ENCODE peak calls at places on chromosomes 3 and 15, in six cellular contexts. One of them, this sample, is unnamed.

GRCh38 chr3:12768579-12769527 is 9.8 kb upstream of the TMEM40 start:
- DNase-seq in K562: peak; percentile 28
- DNase-seq in HepG2: no peak
- DNase-seq in A549: no peak
- DNase-seq in endothelial cell of umbilical vein: no peak
- DNase-seq in GM12878: no peak
- DNase-seq in this sample: no peak

GRCh38 chr3:135621184-135621931 is 344.2 kb upstream of the PPP2R3A start:
- DNase-seq in K562: no peak
- DNase-seq in HepG2: no peak
- DNase-seq in endothelial cell of umbilical vein: no peak
- DNase-seq in A549: no peak
- DNase-seq in GM12878: no peak
- DNase-seq in this sample: no peak

GRCh38 chr15:78604420-78604819 is 16.4 kb downstream of the CHRNA3 start:
- DNase-seq in K562: no peak
- DNase-seq in endothelial cell of umbilical vein: no peak
- DNase-seq in GM12878: no peak
- DNase-seq in HepG2: no peak
- DNase-seq in A549: no peak
- DNase-seq in this sample: no peak

GRCh38 chr3:127535901-127536817 is 54.4 kb downstream of the TPRA1 start:
- DNase-seq in GM12878: no peak
- DNase-seq in endothelial cell of umbilical vein: no peak
- DNase-seq in HepG2: no peak
- DNase-seq in K562: no peak
- DNase-seq in A549: no peak
- DNase-seq in this sample: no peak

GRCh38 chr3:26590919-26591318 is 31.7 kb upstream of the LRRC3B start:
- DNase-seq in GM12878: no peak
- DNase-seq in endothelial cell of umbilical vein: no peak
- DNase-seq in A549: no peak
- DNase-seq in K562: no peak
- DNase-seq in HepG2: no peak
- DNase-seq in this sample: no peak

GRCh38 chr15:98124576-98124975 is 164.1 kb downstream of the ARRDC4 start:
- DNase-seq in K562: no peak
- DNase-seq in GM12878: no peak
- DNase-seq in HepG2: no peak
- DNase-seq in A549: no peak
- DNase-seq in endothelial cell of umbilical vein: no peak
- DNase-seq in this sample: no peak

GRCh38 chr3:188554404-188554803 is 400.4 kb downstream of the LPP start:
- DNase-seq in K562: no peak
- DNase-seq in GM12878: no peak
- DNase-seq in HepG2: no peak
- DNase-seq in A549: no peak
- DNase-seq in endothelial cell of umbilical vein: no peak
- DNase-seq in this sample: no peak

GRCh38 chr15:74396445-74397238 is 29.2 kb upstream of the CYP11A1 start:
- DNase-seq in A549: peak; percentile 61
- DNase-seq in endothelial cell of umbilical vein: no peak
- DNase-seq in HepG2: peak; percentile 84
- DNase-seq in K562: no peak
- DNase-seq in GM12878: peak; percentile 93
- DNase-seq in this sample: peak; percentile 86

GRCh38 chr3:187186801-187187421 is 10.4 kb upstream of the RTP1 start:
- DNase-seq in K562: peak; percentile 73
- DNase-seq in HepG2: peak; percentile 12
- DNase-seq in A549: no peak
- DNase-seq in endothelial cell of umbilical vein: no peak
- DNase-seq in GM12878: no peak
- DNase-seq in this sample: no peak

GRCh38 chr15:63338170-63338569 is 43.5 kb downstream of the CA12 start:
- DNase-seq in HepG2: no peak
- DNase-seq in endothelial cell of umbilical vein: no peak
- DNase-seq in A549: no peak
- DNase-seq in GM12878: no peak
- DNase-seq in K562: no peak
- DNase-seq in this sample: no peak

GRCh38 chr3:159486580-159486979 is 502.1 kb upstream of the IL12A start:
- DNase-seq in HepG2: peak; percentile 2
- DNase-seq in A549: peak; percentile 2
- DNase-seq in GM12878: no peak
- DNase-seq in endothelial cell of umbilical vein: peak; percentile 9
- DNase-seq in K562: no peak
- DNase-seq in this sample: peak; percentile 3

GRCh38 chr3:112120485-112120836 is 12.6 kb downstream of the GCSAM start:
- DNase-seq in A549: no peak
- DNase-seq in endothelial cell of umbilical vein: no peak
- DNase-seq in K562: no peak
- DNase-seq in HepG2: no peak
- DNase-seq in GM12878: no peak
- DNase-seq in this sample: no peak

GRCh38 chr3:101574388-101575156 is 592 bp downstream of the PCNP start:
- DNase-seq in GM12878: peak; percentile 2
- DNase-seq in endothelial cell of umbilical vein: peak; percentile 66
- DNase-seq in K562: peak; percentile 57
- DNase-seq in A549: peak; percentile 28
- DNase-seq in HepG2: peak; percentile 35
- DNase-seq in this sample: peak; percentile 66

GRCh38 chr3:150083653-150084037 is 113.0 kb upstream of the PFN2 start:
- DNase-seq in endothelial cell of umbilical vein: no peak
- DNase-seq in HepG2: no peak
- DNase-seq in GM12878: no peak
- DNase-seq in K562: no peak
- DNase-seq in A549: no peak
- DNase-seq in this sample: no peak

GRCh38 chr15:59595434-59595915 is 16.1 kb upstream of the GCNT3 start:
- DNase-seq in HepG2: peak; percentile 84
- DNase-seq in GM12878: no peak
- DNase-seq in K562: no peak
- DNase-seq in A549: peak; percentile 36
- DNase-seq in endothelial cell of umbilical vein: no peak
- DNase-seq in this sample: no peak

DNA sequence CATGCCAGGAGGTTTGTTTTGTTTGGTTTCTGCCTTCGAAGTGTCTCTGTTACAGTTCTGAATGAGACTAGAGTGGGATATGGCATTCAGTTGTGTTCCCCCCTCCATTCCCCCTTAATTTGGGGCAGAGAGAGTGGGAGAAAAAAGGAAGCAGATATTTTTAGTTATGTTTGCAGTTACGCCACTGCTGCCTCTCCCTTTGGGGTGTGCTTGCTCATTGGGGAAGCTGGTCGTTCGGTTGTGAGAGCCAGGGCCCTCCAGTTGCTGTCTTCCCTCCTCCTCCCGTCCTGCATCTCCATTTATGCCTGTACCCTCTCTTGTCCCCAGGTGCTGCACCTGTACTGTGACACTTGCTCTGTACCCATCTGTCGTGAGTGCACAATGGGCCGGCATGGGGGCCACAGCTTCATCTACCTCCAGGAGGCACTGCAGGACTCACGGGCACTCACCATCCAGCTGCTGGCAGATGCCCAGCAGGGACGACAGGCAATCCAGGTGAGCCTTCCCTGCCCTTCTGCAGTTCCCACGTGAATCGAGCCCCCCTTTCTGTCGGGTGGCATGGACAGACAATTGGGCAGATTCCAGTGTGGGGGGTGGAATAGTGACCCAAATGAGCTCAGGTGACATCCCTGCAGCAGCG is 55.8 kb downstream of the TRIM71 start:
- DNase-seq in K562: no peak
- DNase-seq in endothelial cell of umbilical vein: no peak
- DNase-seq in HepG2: no peak
- DNase-seq in A549: no peak
- DNase-seq in GM12878: no peak
- DNase-seq in this sample: peak; percentile 75
- TF ChIP-seq CTCF in K562: peak; percentile 21
- TF ChIP-seq CTCF in endothelial cell of umbilical vein: no peak
- TF ChIP-seq CTCF in HepG2: peak; percentile 34
- TF ChIP-seq CTCF in A549: no peak
- TF ChIP-seq CTCF in GM12878: peak; percentile 24
- TF ChIP-seq CTCF in this sample: peak; percentile 7

GRCh38 chr3:36877930-36878685 is 66.7 kb downstream of the TRANK1 start:
- DNase-seq in A549: no peak
- DNase-seq in GM12878: no peak
- DNase-seq in HepG2: no peak
- DNase-seq in endothelial cell of umbilical vein: no peak
- DNase-seq in K562: no peak
- DNase-seq in this sample: no peak

GRCh38 chr3:36871379-36872126 is 73.3 kb downstream of the TRANK1 start:
- DNase-seq in HepG2: no peak
- DNase-seq in endothelial cell of umbilical vein: no peak
- DNase-seq in A549: no peak
- DNase-seq in K562: no peak
- DNase-seq in GM12878: no peak
- DNase-seq in this sample: no peak

GRCh38 chr3:36874351-36874874 is 70.4 kb downstream of the TRANK1 start:
- DNase-seq in A549: no peak
- DNase-seq in HepG2: no peak
- DNase-seq in endothelial cell of umbilical vein: no peak
- DNase-seq in GM12878: no peak
- DNase-seq in K562: no peak
- DNase-seq in this sample: no peak

GRCh38 chr3:36875397-36875796 is 69.5 kb downstream of the TRANK1 start:
- DNase-seq in K562: no peak
- DNase-seq in A549: no peak
- DNase-seq in GM12878: no peak
- DNase-seq in endothelial cell of umbilical vein: no peak
- DNase-seq in HepG2: no peak
- DNase-seq in this sample: no peak

GRCh38 chr3:36876181-36876936 is 68.5 kb downstream of the TRANK1 start:
- DNase-seq in A549: no peak
- DNase-seq in K562: peak; percentile 14
- DNase-seq in endothelial cell of umbilical vein: no peak
- DNase-seq in HepG2: no peak
- DNase-seq in GM12878: peak; percentile 89
- DNase-seq in this sample: no peak
- TF ChIP-seq MYC in A549: no peak
- TF ChIP-seq MYC in K562: no peak
- TF ChIP-seq MYC in endothelial cell of umbilical vein: no peak
- TF ChIP-seq MYC in HepG2: no peak
- TF ChIP-seq MYC in GM12878: no peak
- TF ChIP-seq MYC in this sample: no peak

GRCh38 chr3:32154180-32154579 is 47.8 kb downstream of the GPD1L start:
- DNase-seq in endothelial cell of umbilical vein: no peak
- DNase-seq in HepG2: peak; percentile 18
- DNase-seq in GM12878: no peak
- DNase-seq in A549: no peak
- DNase-seq in K562: peak; percentile 18
- DNase-seq in this sample: no peak
- TF ChIP-seq CTCF in endothelial cell of umbilical vein: peak; percentile 27
- TF ChIP-seq CTCF in HepG2: peak; percentile 59
- TF ChIP-seq CTCF in GM12878: no peak
- TF ChIP-seq CTCF in A549: peak; percentile 32
- TF ChIP-seq CTCF in K562: peak; percentile 28
- TF ChIP-seq CTCF in this sample: no peak

GRCh38 chr3:53346514-53346913 is 829 bp downstream of the DCP1A start:
- DNase-seq in A549: no peak
- DNase-seq in GM12878: no peak
- DNase-seq in HepG2: peak; percentile 32
- DNase-seq in endothelial cell of umbilical vein: peak; percentile 75
- DNase-seq in K562: peak; percentile 24
- DNase-seq in this sample: peak; percentile 26

GRCh38 chr3:53354945-53355498 is 7.7 kb upstream of the DCP1A start:
- DNase-seq in GM12878: no peak
- DNase-seq in K562: peak; percentile 31
- DNase-seq in A549: no peak
- DNase-seq in endothelial cell of umbilical vein: peak; percentile 85
- DNase-seq in HepG2: no peak
- DNase-seq in this sample: peak; percentile 53

GRCh38 chr3:53346922-53347260 is 452 bp downstream of the DCP1A start:
- DNase-seq in endothelial cell of umbilical vein: no peak
- DNase-seq in A549: no peak
- DNase-seq in GM12878: no peak
- DNase-seq in HepG2: no peak
- DNase-seq in K562: no peak
- DNase-seq in this sample: no peak

GRCh38 chr3:53347261-53348064 is at the start of gene DCP1A:
- DNase-seq in A549: peak; percentile 90
- DNase-seq in endothelial cell of umbilical vein: peak; percentile 99
- DNase-seq in K562: peak; percentile 94
- DNase-seq in HepG2: peak; percentile 93
- DNase-seq in GM12878: peak; percentile 89
- DNase-seq in this sample: peak; percentile 97

GRCh38 chr3:53350652-53351051 is 3.3 kb upstream of the DCP1A start:
- DNase-seq in K562: peak; percentile 87
- DNase-seq in HepG2: peak; percentile 14
- DNase-seq in endothelial cell of umbilical vein: peak; percentile 95
- DNase-seq in GM12878: no peak
- DNase-seq in A549: peak; percentile 10
- DNase-seq in this sample: peak; percentile 92
- TF ChIP-seq MYC in K562: no peak
- TF ChIP-seq MYC in HepG2: no peak
- TF ChIP-seq MYC in endothelial cell of umbilical vein: no peak
- TF ChIP-seq MYC in GM12878: no peak
- TF ChIP-seq MYC in A549: no peak
- TF ChIP-seq MYC in this sample: no peak

DNA sequence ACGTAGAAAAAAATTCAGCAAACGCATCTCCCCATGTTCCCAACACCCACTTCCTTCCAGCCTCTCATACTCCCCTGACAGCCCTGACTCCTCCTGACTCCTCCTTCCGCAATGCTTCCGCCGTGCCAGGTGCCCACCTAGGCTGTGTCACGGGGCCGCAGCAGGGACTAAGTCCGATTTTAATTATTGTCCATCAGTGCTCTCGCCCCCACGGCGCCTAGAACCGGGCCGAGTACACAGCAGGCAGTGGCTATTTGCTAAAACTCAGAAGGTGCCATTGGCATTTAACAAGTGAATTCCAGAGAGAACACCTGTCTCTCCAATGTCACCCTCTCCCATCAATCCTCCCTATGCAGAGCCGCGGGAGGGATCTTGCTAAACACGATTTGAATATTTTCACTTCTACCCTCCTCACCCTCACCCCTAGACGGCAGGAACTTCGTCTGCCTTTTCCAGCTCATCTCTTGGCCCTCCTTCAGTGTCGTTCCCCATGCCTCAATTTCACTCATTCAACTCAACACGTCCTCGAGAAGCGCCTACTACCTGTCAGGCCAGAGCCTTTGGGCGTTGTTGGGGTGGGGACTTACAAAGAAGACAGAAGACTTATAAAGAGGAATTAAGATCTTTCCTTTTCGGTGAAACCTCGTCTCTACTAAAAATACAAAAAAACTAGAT is 11.5 kb upstream of the SHF start:
- DNase-seq in endothelial cell of umbilical vein: peak; percentile 44
- DNase-seq in HepG2: peak; percentile 15
- DNase-seq in K562: peak; percentile 54
- DNase-seq in A549: no peak
- DNase-seq in GM12878: peak; percentile 34
- DNase-seq in this sample: peak; percentile 45
- TF ChIP-seq CTCF in endothelial cell of umbilical vein: no peak
- TF ChIP-seq CTCF in HepG2: no peak
- TF ChIP-seq CTCF in K562: no peak
- TF ChIP-seq CTCF in A549: no peak
- TF ChIP-seq CTCF in GM12878: no peak
- TF ChIP-seq CTCF in this sample: no peak

This sample was measured in NB4.